ENCODE peak calls at places on chromosomes 7 and 10, in eight cellular contexts. V is NCI-H460; H is iris pigment epithelial cell; O is T follicular helper cell; A is activated CD4-positive, alpha-beta T cell treated with anti-CD3 and anti-CD28 coated beads, Interleukin-2, amount 50 U/mL, for 48 hours; L is lung microvascular endothelial cell; D is Jurkat, Clone E6-1; T is stimulated activated CD8-positive, alpha-beta memory T cell treated with anti-CD3 and anti-CD28 coated beads, Interleukin-4, amount 100 ng/mL, for 48 hours. C is an unnamed sample.

GRCh38 chr7:99898836-99899235 is 20.5 kb downstream of the TRIM4 start:
- DNase-seq in O (no peak), H (no peak), T (no peak), A (no peak), V (no peak), D (no peak), L (no peak), C (no peak)

GRCh38 chr7:12638851-12639467 is 48.5 kb upstream of the ARL4A start:
- DNase-seq in V (peak), L (peak), T (no peak), H (peak), O (no peak), A (no peak), D (peak), C (no peak)

GRCh38 chr10:121069061-121069850 is 218.1 kb downstream of the WDR11 start:
- DNase-seq in T (no peak), A (no peak), O (no peak), D (no peak), V (no peak), H (peak), L (no peak), C (no peak)

GRCh38 chr10:86856156-86856555 is 99.7 kb downstream of the BMPR1A start:
- DNase-seq in L (no peak), V (no peak), D (no peak), O (no peak), H (no peak), T (no peak), A (no peak), C (no peak)

GRCh38 chr7:139909379-139910050 is 80.5 kb downstream of the TBXAS1 start:
- DNase-seq in H (peak), A (no peak), L (no peak), T (no peak), O (no peak), V (no peak), D (no peak), C (no peak)

GRCh38 chr7:45033261-45033930 is 33.4 kb downstream of the CCM2 start:
- DNase-seq in O (no peak), T (no peak), V (no peak), H (peak), D (peak), L (no peak), A (peak), C (no peak)

GRCh38 chr7:19572566-19572965 is 136.3 kb downstream of the POLR1F start:
- DNase-seq in A (no peak), O (no peak), L (no peak), T (no peak), H (peak), V (no peak), D (no peak), C (no peak)

GRCh38 chr7:130180571-130180971 is 24.6 kb downstream of the TMEM209 start:
- DNase-seq in D (no peak), L (no peak), A (peak), T (peak), V (no peak), O (no peak), H (peak), C (no peak)

GRCh38 chr10:71390435-71390820 is 6.3 kb upstream of the CDH23 start:
- DNase-seq in H (no peak), D (no peak), T (no peak), L (no peak), O (no peak), V (no peak), A (no peak), C (no peak)

GRCh38 chr7:25895792-25896171 is 256.2 kb upstream of the NFE2L3 start:
- DNase-seq in H (no peak), L (no peak), D (no peak), O (no peak), A (no peak), T (no peak), V (no peak), C (no peak)

GRCh38 chr10:81116990-81117389 is 579.3 kb downstream of the SH2D4B start:
- DNase-seq in V (no peak), A (no peak), D (no peak), T (no peak), H (no peak), O (no peak), L (no peak), C (no peak)

GRCh38 chr7:76020031-76020714 is 25.8 kb upstream of the TMEM120A start:
- DNase-seq in H (peak), T (peak), L (peak), D (peak), A (peak), V (peak), O (peak), C (no peak)

GRCh38 chr10:60098676-60099601 is 192.6 kb upstream of the CCDC6 start:
- DNase-seq in V (peak), D (peak), H (no peak), A (peak), L (peak), T (peak), O (no peak), C (no peak)

GRCh38 chr10:70742537-70743429 is 42.4 kb downstream of the TBATA start:
- DNase-seq in T (no peak), V (no peak), A (no peak), L (peak), H (peak), D (no peak), O (no peak), C (no peak)

GRCh38 chr10:98169379-98169778 is 34.9 kb downstream of the R3HCC1L start:
- DNase-seq in D (no peak), A (no peak), V (no peak), O (no peak), L (no peak), H (no peak), T (no peak), C (no peak)

GRCh38 chr7:137579913-137580640 is 236.5 kb upstream of the PTN start:
- DNase-seq in O (no peak), D (no peak), A (no peak), L (peak), T (no peak), V (peak), H (peak), C (peak)

GRCh38 chr10:116646502-116646901 is 25.7 kb downstream of the PNLIPRP2 start:
- DNase-seq in A (no peak), V (no peak), H (no peak), L (no peak), O (no peak), T (no peak), D (no peak), C (no peak)

GRCh38 chr7:134941185-134941900 is 45.0 kb upstream of the AGBL3 start:
- DNase-seq in T (no peak), O (no peak), H (peak), A (no peak), D (no peak), V (no peak), L (peak), C (peak)

GRCh38 chr7:75985009-75985517 is 9.3 kb downstream of the TMEM120A start:
- DNase-seq in O (no peak), T (no peak), A (no peak), L (no peak), D (no peak), H (no peak), V (no peak), C (no peak)

GRCh38 chr7:121337398-121337797 is 8.6 kb downstream of the WNT16 start:
- DNase-seq in O (no peak), A (no peak), T (no peak), H (peak), D (no peak), V (peak), L (no peak), C (no peak)

GRCh38 chr10:82037076-82037475 is 162.1 kb downstream of the NRG3 start:
- DNase-seq in O (no peak), A (no peak), D (no peak), H (no peak), V (no peak), T (no peak), L (no peak), C (no peak)

GRCh38 chr7:11261470-11261869 is 287.8 kb downstream of the PHF14 start:
- DNase-seq in D (no peak), O (no peak), T (no peak), A (no peak), L (no peak), H (no peak), V (no peak), C (no peak)

GRCh38 chr7:156984209-156984891 is 26.1 kb downstream of the MNX1 start:
- DNase-seq in T (no peak), D (no peak), A (no peak), O (no peak), V (no peak), H (peak), L (no peak), C (no peak)

GRCh38 chr7:8963722-8964121 is 530.3 kb downstream of the NXPH1 start:
- DNase-seq in O (no peak), L (no peak), H (no peak), A (no peak), T (no peak), D (no peak), V (no peak), C (no peak)

GRCh38 chr7:51850141-51850540 is 533.5 kb upstream of the COBL start:
- DNase-seq in T (no peak), V (no peak), D (no peak), H (no peak), L (no peak), O (no peak), A (no peak), C (no peak)

GRCh38 chr7:2006921-2007381 is 225.8 kb downstream of the MAD1L1 start:
- DNase-seq in V (no peak), L (no peak), H (no peak), D (no peak), O (no peak), T (no peak), A (no peak), C (no peak)

GRCh38 chr7:16203065-16203464 is 218.3 kb downstream of the CRPPA start:
- DNase-seq in V (no peak), L (no peak), O (no peak), T (no peak), A (no peak), H (no peak), D (no peak), C (no peak)

GRCh38 chr7:127252380-127252718 is 392 bp downstream of the GRM8 start:
- DNase-seq in O (no peak), A (no peak), T (no peak), L (no peak), V (no peak), H (no peak), D (no peak), C (no peak)

GRCh38 chr7:140209866-140210609 is 33.3 kb upstream of the KDM7A start:
- DNase-seq in V (no peak), D (no peak), L (no peak), H (no peak), A (peak), O (no peak), T (peak), C (no peak)

GRCh38 chr7:30313348-30313747 is 29.0 kb downstream of the ZNRF2 start:
- DNase-seq in L (no peak), D (no peak), T (no peak), A (no peak), H (no peak), O (no peak), V (no peak), C (no peak)

GRCh38 chr7:127347567-127348246 is 44.8 kb downstream of the ZNF800 start:
- DNase-seq in D (no peak), O (peak), H (peak), A (peak), L (peak), T (peak), V (peak), C (no peak)

GRCh38 chr7:149414745-149415390 is 46.0 kb downstream of the ZNF777 start:
- DNase-seq in D (no peak), A (peak), O (peak), V (no peak), L (peak), H (peak), T (peak), C (no peak)

GRCh38 chr7:122572706-122573105 is 126.2 kb downstream of the RNF133 start:
- DNase-seq in D (no peak), T (no peak), H (no peak), O (no peak), V (no peak), A (no peak), L (no peak), C (no peak)

GRCh38 chr10:100826983-100827818 is 81.8 kb downstream of the PAX2 start:
- DNase-seq in A (peak), V (no peak), D (no peak), T (peak), H (no peak), L (no peak), O (no peak), C (no peak)

C was measured in glomerular endothelial cell.